ENCODE peak calls at places on chromosomes 2 and 18, in eight cellular contexts. F is AG10803, G is Calu3, Z is choroid plexus epithelial cell, U is AG09309, M is cardiac muscle cell, O is foreskin fibroblast, C is upper lobe of left lung. X is an unnamed sample.

GRCh38 chr2:163667064-163667887 is 68.5 kb downstream of the FIGN start:
- DNase-seq in F (peak; percentile 93), G (no peak), Z (peak; percentile 97), U (peak; percentile 81), M (peak; percentile 49), O (peak; percentile 79), C (no peak), X (no peak)

GRCh38 chr2:9439536-9439935 is 16.1 kb downstream of the CPSF3 start:
- DNase-seq in F (peak; percentile 18), G (no peak), Z (peak; percentile 30), U (no peak), M (no peak), O (no peak), C (no peak), X (no peak)

GRCh38 chr2:37711308-37711731 is 39.9 kb upstream of the CDC42EP3 start:
- DNase-seq in F (peak; percentile 98), G (peak; percentile 62), Z (peak; percentile 89), U (peak; percentile 86), M (no peak), O (peak; percentile 93), C (no peak), X (no peak)

GRCh38 chr2:220006152-220006551 is 378.7 kb downstream of the SLC4A3 start:
- DNase-seq in F (peak; percentile 83), G (no peak), Z (peak; percentile 80), U (peak; percentile 46), M (peak; percentile 12), O (peak; percentile 26), C (no peak), X (no peak)

GRCh38 chr2:145096582-145096981 is 576.7 kb upstream of the ZEB2 start:
- DNase-seq in F (peak; percentile 83), G (no peak), Z (peak; percentile 44), U (peak; percentile 37), M (no peak), O (peak; percentile 86), C (no peak), X (no peak)

GRCh38 chr2:44479127-44479887 is 117.6 kb downstream of the CAMKMT start:
- DNase-seq in F (peak; percentile 86), G (peak; percentile 55), Z (peak; percentile 95), U (peak; percentile 77), M (peak; percentile 83), O (peak; percentile 77), C (no peak), X (no peak)

GRCh38 chr2:140442319-140442718 is 1662.1 kb upstream of the NXPH2 start:
- DNase-seq in F (no peak), G (no peak), Z (peak; percentile 54), U (no peak), M (no peak), O (peak; percentile 10), C (no peak), X (no peak)

GRCh38 chr2:193276988-193277387 is 1082.3 kb upstream of the TMEFF2 start:
- DNase-seq in F (no peak), G (no peak), Z (no peak), U (no peak), M (no peak), O (no peak), C (no peak), X (no peak)

GRCh38 chr18:54119524-54120019 is 104.9 kb downstream of the MBD2 start:
- DNase-seq in F (peak; percentile 68), G (peak; percentile 35), Z (peak; percentile 87), U (no peak), M (peak; percentile 68), O (peak; percentile 33), C (no peak), X (no peak)

GRCh38 chr2:197628043-197628500 is 47.3 kb downstream of the RFTN2 start:
- DNase-seq in F (peak; percentile 31), G (no peak), Z (peak; percentile 6), U (no peak), M (peak; percentile 11), O (no peak), C (no peak), X (no peak)

GRCh38 chr2:118830121-118830520 is 17.3 kb downstream of the EN1 start:
- DNase-seq in F (peak; percentile 60), G (no peak), Z (no peak), U (peak; percentile 23), M (no peak), O (no peak), C (no peak), X (no peak)

GRCh38 chr2:15155959-15156574 is 405.1 kb downstream of the NBAS start:
- DNase-seq in F (no peak), G (no peak), Z (no peak), U (no peak), M (no peak), O (no peak), C (no peak), X (no peak)

GRCh38 chr18:48835119-48835518 is 115.6 kb downstream of the SMAD7 start:
- DNase-seq in F (no peak), G (no peak), Z (no peak), U (no peak), M (no peak), O (no peak), C (no peak), X (no peak)

GRCh38 chr2:122167561-122167960 is 412.1 kb downstream of the TSN start:
- DNase-seq in F (no peak), G (no peak), Z (no peak), U (no peak), M (no peak), O (no peak), C (no peak), X (no peak)

GRCh38 chr2:122166820-122167219 is 411.4 kb downstream of the TSN start:
- DNase-seq in F (no peak), G (no peak), Z (no peak), U (no peak), M (no peak), O (no peak), C (no peak), X (no peak)

GRCh38 chr2:122172812-122173211 is 417.4 kb downstream of the TSN start:
- DNase-seq in F (no peak), G (no peak), Z (no peak), U (no peak), M (no peak), O (no peak), C (no peak), X (no peak)

GRCh38 chr2:122164964-122165363 is 409.5 kb downstream of the TSN start:
- DNase-seq in F (no peak), G (no peak), Z (no peak), U (no peak), M (no peak), O (no peak), C (no peak), X (no peak)

DNA sequence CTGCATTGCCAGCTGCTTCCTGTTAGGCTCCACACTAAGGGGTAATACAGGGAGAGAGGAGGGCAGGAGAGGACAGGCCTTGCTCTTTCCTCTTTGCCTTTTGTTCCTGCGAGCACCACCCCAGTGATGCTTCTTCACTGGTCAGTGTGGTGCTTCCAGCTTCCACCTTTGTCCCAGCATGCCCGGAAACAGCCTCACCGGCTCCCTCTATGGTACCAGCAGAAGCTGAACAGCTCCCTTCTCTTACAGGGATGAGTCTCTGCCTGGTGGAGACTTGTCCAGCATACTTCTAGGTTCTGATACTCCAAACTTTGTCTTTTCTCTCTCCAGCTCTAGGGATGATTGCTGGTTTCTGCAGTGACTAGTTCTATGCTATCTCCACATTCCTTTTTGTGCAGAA is 413.3 kb downstream of the TSN start:
- DNase-seq in F (no peak), G (peak; percentile 14), Z (no peak), U (no peak), M (peak; percentile 31), O (no peak), C (no peak), X (no peak)
- TF ChIP-seq CTCF in F (peak; percentile 11), G (no peak), Z (no peak), U (no peak), M (peak; percentile 42), O (peak; percentile 4), C (no peak), X (no peak)

DNA sequence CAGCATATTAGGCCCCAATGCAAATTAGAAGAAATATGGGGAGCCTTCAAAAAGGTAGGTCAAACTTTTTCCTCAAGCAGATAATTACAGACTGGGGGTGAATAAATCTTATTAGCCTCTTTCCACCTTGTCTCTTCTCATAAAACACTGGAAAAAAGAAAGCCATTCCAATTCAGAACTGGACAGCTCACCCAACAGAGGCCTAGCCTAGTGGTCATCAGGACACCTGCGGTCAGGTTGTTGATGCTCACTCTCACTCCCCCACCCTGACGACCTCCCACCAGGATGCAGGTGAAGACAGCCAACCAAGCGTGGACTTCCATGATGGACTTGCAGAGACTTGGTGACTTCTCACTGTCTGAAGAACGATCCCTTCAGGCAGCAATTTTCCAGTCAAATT is 207.1 kb downstream of the ALK start:
- DNase-seq in F (no peak), G (no peak), Z (no peak), U (no peak), M (peak; percentile 27), O (no peak), C (no peak), X (no peak)
- TF ChIP-seq CTCF in F (no peak), G (no peak), Z (peak; percentile 37), U (no peak), M (no peak), O (no peak), C (no peak), X (no peak)

DNA sequence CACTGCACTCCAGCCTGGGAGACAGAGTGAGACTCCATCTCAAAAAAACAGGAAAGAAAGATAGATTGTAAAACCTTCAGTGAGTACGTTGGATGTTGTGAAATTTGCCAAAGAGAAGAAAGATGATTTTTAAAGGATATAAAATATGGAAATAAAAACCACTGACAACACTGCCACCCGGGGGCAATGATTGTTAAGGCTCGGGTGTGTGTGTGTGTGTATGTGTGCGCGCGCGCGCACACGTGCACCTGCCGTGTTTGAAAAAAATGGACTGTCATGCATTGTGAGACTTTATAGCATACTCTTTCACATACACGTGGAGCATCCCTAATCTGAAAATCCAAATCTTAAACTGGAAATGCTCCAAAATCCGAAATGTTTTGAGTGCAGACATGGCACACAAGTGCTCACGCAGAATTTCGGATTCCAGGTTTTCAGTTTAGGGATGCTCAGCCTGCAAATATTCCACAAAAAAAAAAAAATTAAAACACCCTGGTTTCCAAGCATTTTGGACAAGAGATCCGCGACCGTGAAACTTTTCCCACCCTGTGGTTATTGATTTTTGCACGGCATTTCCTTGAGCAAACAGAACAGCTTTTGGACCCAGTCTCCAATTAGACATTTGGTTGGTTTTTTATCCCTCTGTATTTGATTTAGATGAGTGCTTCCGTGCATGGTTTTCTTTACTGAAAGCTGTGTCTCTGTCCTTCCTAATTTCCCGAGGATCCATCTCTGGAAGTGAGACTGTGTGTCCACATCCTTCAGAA is 269.2 kb downstream of the AGAP1 start:
- DNase-seq in F (no peak), G (no peak), Z (peak; percentile 19), U (no peak), M (no peak), O (no peak), C (no peak), X (no peak)
- TF ChIP-seq CTCF in F (no peak), G (no peak), Z (peak; percentile 30), U (no peak), M (no peak), O (no peak), C (no peak), X (no peak)

DNA sequence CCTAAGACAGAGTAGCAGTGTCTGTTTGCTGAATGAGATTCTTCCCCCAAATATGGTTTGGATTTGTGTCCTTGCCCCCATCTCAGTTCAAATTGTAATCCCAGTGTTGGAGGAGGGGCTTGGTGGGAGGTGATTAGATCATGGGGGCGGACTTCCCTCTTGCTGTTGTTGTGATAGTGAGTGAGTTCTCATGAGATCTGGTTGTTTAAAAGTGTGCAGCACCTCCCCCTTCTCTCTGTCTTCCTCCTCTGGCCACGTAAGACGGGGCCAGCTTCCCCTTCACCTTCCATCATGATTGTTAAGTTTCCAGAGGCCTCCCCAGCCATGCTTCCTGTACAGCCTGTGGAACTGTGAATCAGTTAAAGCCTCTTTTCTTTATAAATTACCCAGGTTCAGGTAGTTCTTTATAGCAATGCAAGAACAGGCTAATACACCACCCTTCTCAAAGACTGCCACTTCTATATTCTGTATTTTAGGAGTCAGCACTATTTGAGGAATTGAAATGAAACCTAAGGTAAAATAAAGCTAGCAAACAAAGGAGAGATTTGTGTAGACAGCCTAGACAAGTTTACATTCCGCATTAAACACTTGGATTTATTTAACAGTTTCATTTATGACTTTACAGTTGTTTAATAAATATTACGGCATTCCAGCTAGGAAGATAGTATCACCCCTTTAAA is 21.6 kb downstream of the FBXO36 start:
- DNase-seq in F (no peak), G (no peak), Z (peak; percentile 42), U (no peak), M (no peak), O (no peak), C (no peak), X (no peak)
- TF ChIP-seq CTCF in F (no peak), G (no peak), Z (no peak), U (no peak), M (no peak), O (no peak), C (no peak), X (no peak)

X was measured in vagina.